ENCODE peak calls at places on chromosomes 4 and X, in nine cellular contexts. K, M, E, G, D, H, C, L and P are unnamed samples.

GRCh38 chr4:173411106-173411703 is 12.3 kb upstream of the SCRG1 start:
- DNase-seq in K (peak), M (no peak), E (no peak), G (no peak), D (no peak), H (no peak), C (no peak), L (no peak), P (peak)

GRCh38 chr4:142405021-142405991 is 440.8 kb downstream of the INPP4B start:
- DNase-seq in K (peak), M (peak), E (peak), G (no peak), D (peak), H (peak), C (peak), L (no peak), P (peak)

GRCh38 chr4:40055873-40056721 is 553 bp upstream of the N4BP2 start:
- DNase-seq in K (peak), M (peak), E (peak), G (peak), D (peak), H (peak), C (peak), L (peak), P (peak)

GRCh38 chr4:186685744-186686143 is 37.9 kb downstream of the FAT1 start:
- DNase-seq in K (peak), M (peak), E (peak), G (peak), D (no peak), H (no peak), C (no peak), L (no peak), P (peak)

GRCh38 chr4:15562114-15562513 is 92.4 kb downstream of the CC2D2A start:
- DNase-seq in K (no peak), M (no peak), E (peak), G (no peak), D (no peak), H (no peak), C (no peak), L (no peak), P (no peak)

GRCh38 chr4:3484057-3484973 is 21.2 kb downstream of the DOK7 start:
- DNase-seq in K (no peak), M (peak), E (no peak), G (peak), D (no peak), H (no peak), C (peak), L (peak), P (peak)

GRCh38 chrX:64338296-64338695 is 57.0 kb downstream of the MTMR8 start:
- DNase-seq in K (peak), M (peak), E (no peak), G (no peak), D (no peak), H (no peak), C (no peak), L (no peak), P (no peak)

GRCh38 chr4:81084624-81085023 is 54.1 kb downstream of the BMP3 start:
- DNase-seq in K (peak), M (no peak), E (peak), G (no peak), D (no peak), H (no peak), C (no peak), L (no peak), P (no peak)

GRCh38 chr4:81032805-81033684 is 2.5 kb downstream of the BMP3 start:
- DNase-seq in K (no peak), M (no peak), E (peak), G (no peak), D (no peak), H (no peak), C (no peak), L (no peak), P (no peak)

GRCh38 chr4:124212835-124213640 is 499.5 kb downstream of the ANKRD50 start:
- DNase-seq in K (peak), M (peak), E (peak), G (no peak), D (no peak), H (no peak), C (peak), L (no peak), P (no peak)

GRCh38 chr4:139913398-139913990 is 240.5 kb downstream of the MAML3 start:
- DNase-seq in K (peak), M (no peak), E (peak), G (peak), D (no peak), H (no peak), C (no peak), L (no peak), P (no peak)

GRCh38 chr4:181933471-181933870 is 309.7 kb upstream of the TENM3 start:
- DNase-seq in K (no peak), M (no peak), E (no peak), G (no peak), D (no peak), H (no peak), C (no peak), L (no peak), P (no peak)

DNA sequence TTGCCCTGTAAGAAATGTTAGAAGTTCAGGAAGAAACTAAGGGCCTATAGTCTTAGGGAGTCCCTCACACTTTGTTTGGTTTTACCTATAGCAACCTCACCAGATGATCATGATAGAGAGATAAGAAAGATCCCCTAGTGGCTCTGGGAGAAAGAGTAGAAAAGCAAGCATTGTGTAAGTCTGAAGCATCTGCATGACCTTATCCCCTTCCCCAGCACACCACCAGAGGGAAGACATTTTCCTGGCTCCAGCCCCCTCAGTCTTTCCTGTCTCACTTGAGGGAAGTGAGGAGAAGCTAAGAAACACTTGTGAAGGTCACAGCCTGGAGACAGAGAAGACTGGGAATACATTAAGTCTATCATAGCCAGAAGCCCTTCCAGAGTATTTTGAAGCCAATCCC is 154.0 kb downstream of the EVC2 start:
- DNase-seq in K (no peak), M (no peak), E (no peak), G (no peak), D (no peak), H (no peak), C (no peak), L (no peak), P (no peak)
- TF ChIP-seq CTCF in K (no peak), M (no peak), E (no peak), G (no peak), D (no peak), H (no peak), C (no peak), L (no peak), P (no peak)

DNA sequence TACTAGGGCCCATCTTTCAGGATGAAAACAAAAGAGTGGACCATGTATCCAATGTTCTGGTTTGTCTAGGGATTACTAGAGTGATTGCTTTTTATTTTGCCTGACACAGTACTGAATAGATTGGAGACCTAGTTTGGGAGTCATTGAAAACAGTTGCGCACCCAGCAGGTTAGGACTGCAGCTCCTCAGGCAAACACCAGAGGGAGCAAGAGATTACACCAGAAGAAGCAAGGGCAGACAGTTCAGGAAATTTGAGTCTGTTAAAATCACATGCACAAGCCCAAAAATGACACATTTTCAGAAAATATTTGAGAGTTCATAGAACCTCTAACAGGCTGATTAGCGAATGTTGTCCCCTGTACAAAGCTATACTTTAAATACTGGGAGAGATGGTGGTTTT is 55.6 kb downstream of the CYLC1 start:
- DNase-seq in K (no peak), M (peak), E (peak), G (no peak), D (no peak), H (peak), C (no peak), L (no peak), P (peak)
- TF ChIP-seq CTCF in K (peak), M (peak), E (peak), G (peak), D (no peak), H (peak), C (peak), L (peak), P (peak)

GRCh38 chrX:18891561-18891945 is 92.4 kb downstream of the PHKA2 start:
- DNase-seq in K (no peak), M (no peak), E (no peak), G (no peak), D (no peak), H (no peak), C (no peak), L (no peak), P (no peak)

GRCh38 chrX:18892881-18893280 is 91.0 kb downstream of the PHKA2 start:
- DNase-seq in K (no peak), M (no peak), E (no peak), G (no peak), D (no peak), H (no peak), C (no peak), L (no peak), P (no peak)

GRCh38 chrX:18889982-18890381 is 93.9 kb downstream of the PHKA2 start:
- DNase-seq in K (no peak), M (no peak), E (no peak), G (no peak), D (no peak), H (peak), C (no peak), L (no peak), P (no peak)

GRCh38 chrX:18889346-18889745 is 94.6 kb downstream of the PHKA2 start:
- DNase-seq in K (no peak), M (no peak), E (no peak), G (no peak), D (no peak), H (no peak), C (no peak), L (no peak), P (no peak)

DNA sequence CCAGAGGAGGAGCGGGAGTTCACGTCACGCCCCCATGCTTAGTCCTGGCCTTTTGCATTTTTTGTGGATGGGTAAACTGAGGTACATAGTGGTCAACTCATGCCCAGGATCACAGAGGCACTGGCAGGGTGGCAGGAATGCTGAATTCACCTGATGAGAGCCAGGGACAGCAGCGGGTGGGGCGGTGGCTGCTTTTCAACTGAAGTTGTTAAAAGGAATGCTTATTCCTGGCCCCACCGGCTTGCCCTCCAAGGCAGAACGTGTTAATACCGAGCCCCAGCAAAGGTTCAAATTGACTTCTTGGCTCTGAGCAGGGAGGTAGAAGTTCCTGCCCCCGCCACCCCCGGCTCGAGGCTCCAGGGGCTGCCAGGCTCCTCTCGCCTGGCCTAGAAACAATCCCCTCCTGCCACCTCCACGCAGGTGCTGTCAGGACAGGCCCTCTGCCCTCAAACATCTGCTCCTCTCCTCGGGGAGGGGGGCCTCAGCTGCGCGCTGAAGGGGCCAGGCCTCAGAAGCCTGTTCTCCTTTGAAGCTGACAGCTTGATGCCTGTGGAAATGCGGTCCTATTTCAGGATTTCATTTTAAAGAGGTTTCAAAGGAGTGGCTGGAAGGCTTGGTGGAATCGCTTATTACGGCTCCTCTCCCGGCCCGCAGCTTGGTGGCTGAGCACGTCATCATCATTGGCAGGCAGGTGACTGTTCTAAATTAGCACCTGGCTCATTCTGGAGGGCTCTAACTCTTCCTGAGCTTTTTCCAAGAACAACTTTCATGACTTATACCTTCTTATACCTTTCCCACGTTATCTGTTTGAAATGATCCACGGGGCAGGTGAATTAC is 93.0 kb downstream of the PHKA2 start:
- DNase-seq in K (no peak), M (no peak), E (no peak), G (no peak), D (no peak), H (peak), C (no peak), L (no peak), P (no peak)
- TF ChIP-seq CTCF in K (no peak), M (no peak), E (no peak), G (no peak), D (no peak), H (no peak), C (no peak), L (no peak), P (no peak)

GRCh38 chr4:2462218-2462991 is 6.5 kb upstream of the RNF4 start:
- DNase-seq in K (peak), M (peak), E (peak), G (peak), D (peak), H (peak), C (peak), L (peak), P (peak)
- TF ChIP-seq CTCF in K (no peak), M (peak), E (peak), G (peak), D (peak), H (peak), C (peak), L (no peak), P (peak)

DNA sequence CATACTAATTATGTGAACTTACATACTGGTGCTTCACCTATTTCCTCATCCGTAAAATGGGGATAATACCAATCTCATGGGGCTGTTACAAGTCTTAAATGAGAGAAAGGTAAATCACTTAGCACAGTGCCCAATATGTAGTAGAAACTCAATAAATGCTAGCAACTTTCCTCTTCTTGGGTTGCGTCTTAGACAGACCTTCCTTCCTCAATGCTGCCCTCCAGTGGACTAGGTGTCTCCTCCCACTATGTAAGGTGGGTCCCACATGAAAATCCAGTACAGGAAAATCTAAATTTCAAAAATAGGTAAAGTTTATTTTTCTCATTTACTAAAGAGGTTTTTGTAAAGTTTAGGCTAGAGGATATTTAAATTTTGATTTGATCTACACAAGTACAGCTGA is 20.6 kb downstream of the ZDHHC9 start:
- DNase-seq in K (peak), M (peak), E (peak), G (no peak), D (peak), H (peak), C (no peak), L (no peak), P (peak)
- TF ChIP-seq CTCF in K (peak), M (peak), E (peak), G (peak), D (peak), H (peak), C (peak), L (peak), P (peak)

GRCh38 chrX:100615015-100615414 is 21.6 kb downstream of the TSPAN6 start:
- DNase-seq in K (peak), M (peak), E (peak), G (peak), D (no peak), H (no peak), C (no peak), L (no peak), P (peak)
- TF ChIP-seq CTCF in K (peak), M (peak), E (peak), G (peak), D (no peak), H (no peak), C (peak), L (no peak), P (peak)

GRCh38 chr4:157713342-157713741 is 459.5 kb downstream of the GASK1B start:
- DNase-seq in K (no peak), M (no peak), E (no peak), G (no peak), D (no peak), H (no peak), C (no peak), L (no peak), P (peak)
- TF ChIP-seq CTCF in K (no peak), M (no peak), E (no peak), G (no peak), D (no peak), H (no peak), C (no peak), L (no peak), P (no peak)

GRCh38 chrX:131752493-131753198 is 208.8 kb downstream of the OR13H1 start:
- DNase-seq in K (no peak), M (no peak), E (peak), G (no peak), D (peak), H (no peak), C (peak), L (peak), P (peak)
- TF ChIP-seq CTCF in K (no peak), M (no peak), E (peak), G (no peak), D (no peak), H (no peak), C (peak), L (no peak), P (no peak)

GRCh38 chr4:163111588-163111987 is 55.1 kb downstream of the NAF1 start:
- DNase-seq in K (peak), M (peak), E (peak), G (no peak), D (no peak), H (no peak), C (no peak), L (no peak), P (peak)
- TF ChIP-seq CTCF in K (peak), M (peak), E (peak), G (no peak), D (no peak), H (peak), C (peak), L (peak), P (peak)

GRCh38 chr4:154086247-154086646 is 297.4 kb upstream of the SFRP2 start:
- DNase-seq in K (no peak), M (no peak), E (no peak), G (no peak), D (no peak), H (no peak), C (no peak), L (no peak), P (no peak)

GRCh38 chr4:154084864-154085263 is 296.0 kb upstream of the SFRP2 start:
- DNase-seq in K (no peak), M (no peak), E (no peak), G (no peak), D (no peak), H (no peak), C (no peak), L (no peak), P (peak)

GRCh38 chr4:154081391-154081790 is 292.5 kb upstream of the SFRP2 start:
- DNase-seq in K (no peak), M (no peak), E (no peak), G (no peak), D (no peak), H (no peak), C (no peak), L (no peak), P (no peak)

GRCh38 chr4:154078504-154079350 is 289.8 kb upstream of the SFRP2 start:
- DNase-seq in K (no peak), M (no peak), E (no peak), G (no peak), D (no peak), H (no peak), C (no peak), L (no peak), P (no peak)

DNA sequence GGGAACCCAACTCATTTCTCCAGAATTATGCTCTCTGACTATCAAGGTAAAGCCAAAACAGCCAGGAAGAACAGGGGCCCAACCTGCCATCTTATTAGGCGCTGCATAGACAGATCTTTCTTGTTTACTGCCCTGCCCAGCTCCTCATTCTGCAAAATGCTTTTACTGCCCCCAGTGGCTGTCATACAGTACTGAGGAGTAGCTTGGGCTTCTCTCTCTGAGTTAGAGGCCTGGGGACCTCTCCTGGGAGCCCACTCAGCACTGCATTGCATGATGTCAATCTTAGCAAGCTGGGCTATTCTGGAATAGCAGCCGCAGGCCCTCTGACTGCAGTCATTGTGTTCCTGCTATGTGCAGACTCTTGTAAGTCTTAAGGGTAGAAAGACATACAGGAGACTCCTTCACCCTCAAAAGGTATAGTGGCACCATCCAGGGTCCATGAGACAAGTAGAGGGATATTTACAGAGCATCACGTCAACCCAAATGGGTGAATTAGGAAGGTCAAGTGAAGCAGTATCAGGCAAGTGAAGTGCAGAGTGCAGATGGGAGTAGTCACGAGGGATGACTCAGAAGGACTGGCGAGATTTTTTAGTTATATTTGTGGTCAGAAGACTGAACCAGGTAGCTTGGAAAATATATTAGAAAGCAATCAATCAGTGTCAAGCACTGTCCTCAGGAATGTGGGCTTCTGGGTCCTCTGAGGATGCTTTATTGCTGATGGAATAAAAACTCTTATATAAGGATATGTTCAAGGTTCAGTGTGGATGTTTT is 294.1 kb upstream of the SFRP2 start:
- DNase-seq in K (no peak), M (peak), E (no peak), G (no peak), D (no peak), H (peak), C (no peak), L (no peak), P (peak)
- TF ChIP-seq CTCF in K (peak), M (peak), E (no peak), G (no peak), D (no peak), H (peak), C (no peak), L (no peak), P (peak)